ENCODE peak calls at places on chromosomes 16 and 17, in ten cellular contexts. C, S, B, L, U, T, K, N, M and X are unnamed samples.

GRCh38 chr17:44906987-44907681 is 7.9 kb upstream of the EFTUD2 start:
- DNase-seq in C (no peak), S (no peak), B (no peak), L (no peak), U (no peak), T (no peak), K (no peak), N (no peak), M (peak; percentile 12), X (no peak)

GRCh38 chr17:81401727-81402529 is 6.7 kb downstream of the BAHCC1 start:
- DNase-seq in C (peak; percentile 63), S (peak; percentile 41), B (peak; percentile 51), L (no peak), U (peak; percentile 61), T (no peak), K (peak; percentile 80), N (peak; percentile 64), M (no peak), X (peak; percentile 53)

GRCh38 chr16:49854227-49855203 is 1.4 kb downstream of the ZNF423 start:
- DNase-seq in C (peak; percentile 43), S (peak; percentile 25), B (no peak), L (no peak), U (peak; percentile 53), T (no peak), K (no peak), N (peak; percentile 70), M (no peak), X (peak; percentile 4)

GRCh38 chr17:61000911-61001310 is 323.3 kb downstream of the BCAS3 start:
- DNase-seq in C (peak; percentile 53), S (no peak), B (peak; percentile 48), L (no peak), U (no peak), T (no peak), K (no peak), N (peak; percentile 12), M (no peak), X (no peak)

GRCh38 chr17:265726-266125 is 84.3 kb upstream of the DOC2B start:
- DNase-seq in C (no peak), S (no peak), B (no peak), L (no peak), U (peak; percentile 33), T (no peak), K (no peak), N (no peak), M (peak; percentile 12), X (no peak)

GRCh38 chr17:43936434-43936833 is 5.8 kb downstream of the PPY start:
- DNase-seq in C (peak; percentile 14), S (no peak), B (peak; percentile 41), L (no peak), U (no peak), T (peak; percentile 76), K (no peak), N (no peak), M (no peak), X (no peak)

GRCh38 chr17:78337244-78338109 is 22.4 kb downstream of the SOCS3 start:
- DNase-seq in C (peak; percentile 79), S (no peak), B (peak; percentile 87), L (peak; percentile 66), U (no peak), T (no peak), K (peak; percentile 85), N (no peak), M (no peak), X (no peak)

GRCh38 chr17:78736526-78737079 is 45.5 kb downstream of the CYTH1 start:
- DNase-seq in C (no peak), S (peak; percentile 79), B (no peak), L (peak; percentile 57), U (peak; percentile 79), T (peak; percentile 85), K (peak; percentile 59), N (peak; percentile 48), M (peak; percentile 68), X (peak; percentile 74)

GRCh38 chr17:32929288-32929574 is 1.3 kb downstream of the TMEM98 start:
- DNase-seq in C (peak; percentile 18), S (no peak), B (peak; percentile 16), L (no peak), U (no peak), T (no peak), K (no peak), N (peak; percentile 56), M (no peak), X (no peak)

DNA sequence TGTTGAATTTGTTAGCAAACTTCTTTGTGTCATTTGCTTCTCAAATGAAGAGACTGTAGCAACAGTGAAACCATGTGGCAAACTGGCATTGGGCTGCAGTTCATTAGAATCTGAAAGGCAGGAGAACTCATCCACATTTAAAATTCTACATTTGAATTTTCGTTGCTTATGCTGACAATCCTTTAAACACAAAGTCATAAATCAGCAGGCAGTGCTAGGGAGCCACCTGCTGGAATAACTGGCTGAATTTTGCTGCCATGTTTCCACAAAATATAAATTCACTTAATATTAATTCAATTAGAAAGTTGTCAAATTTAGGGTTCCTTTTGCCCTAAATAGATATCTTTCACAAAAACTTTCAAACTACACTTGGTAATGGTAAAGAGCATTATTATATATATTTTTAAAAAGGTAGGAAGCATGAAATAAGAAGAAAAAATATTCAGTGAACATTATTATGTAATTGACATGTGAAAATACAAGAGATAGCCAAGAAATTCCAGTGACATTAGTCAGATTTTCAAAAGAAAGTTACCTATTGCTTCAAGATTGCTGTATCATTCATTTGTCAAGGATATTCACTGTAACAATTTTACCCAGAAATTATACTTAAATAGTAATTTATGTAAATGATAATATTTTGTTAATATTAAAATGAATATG is 350.1 kb downstream of the KIF2B start:
- DNase-seq in C (no peak), S (no peak), B (peak; percentile 0), L (no peak), U (no peak), T (peak; percentile 52), K (no peak), N (peak; percentile 30), M (no peak), X (peak; percentile 24)
- TF ChIP-seq CTCF in C (peak; percentile 36), S (no peak), B (peak; percentile 23), L (no peak), U (peak; percentile 49), T (peak; percentile 88), K (no peak), N (peak; percentile 48), M (no peak), X (no peak)

DNA sequence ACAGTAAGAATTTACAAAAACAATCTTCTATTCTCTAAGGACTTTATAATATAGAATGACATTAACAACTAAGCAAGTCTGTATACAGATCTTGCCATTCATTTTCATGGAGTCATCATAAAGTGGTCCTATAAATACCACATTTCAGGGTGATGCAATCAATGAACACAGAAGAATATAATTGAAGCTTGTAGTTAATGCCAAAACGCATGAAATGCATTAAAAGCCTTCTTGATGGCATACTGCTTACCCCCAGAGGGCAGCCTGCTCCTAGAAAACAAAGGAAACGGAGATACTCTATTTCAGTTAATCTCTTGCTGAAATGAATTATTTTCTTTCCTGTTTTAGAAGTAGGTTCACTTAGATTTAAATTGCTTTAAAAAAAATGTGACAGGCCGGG is 45.2 kb upstream of the STAC2 start:
- DNase-seq in C (peak; percentile 38), S (peak; percentile 39), B (peak; percentile 92), L (no peak), U (no peak), T (no peak), K (no peak), N (no peak), M (no peak), X (peak; percentile 29)
- TF ChIP-seq CTCF in C (peak; percentile 76), S (peak; percentile 11), B (peak; percentile 81), L (no peak), U (peak; percentile 53), T (peak; percentile 61), K (peak; percentile 21), N (peak; percentile 63), M (no peak), X (no peak)

GRCh38 chr16:85348065-85348840 is 236.0 kb upstream of the CIBAR2 start:
- DNase-seq in C (no peak), S (no peak), B (no peak), L (no peak), U (no peak), T (no peak), K (no peak), N (no peak), M (no peak), X (no peak)

GRCh38 chr16:85345129-85345639 is 232.9 kb upstream of the CIBAR2 start:
- DNase-seq in C (no peak), S (no peak), B (no peak), L (no peak), U (no peak), T (no peak), K (no peak), N (no peak), M (no peak), X (no peak)

GRCh38 chr16:85346404-85347212 is 234.3 kb upstream of the CIBAR2 start:
- DNase-seq in C (no peak), S (no peak), B (no peak), L (no peak), U (no peak), T (no peak), K (no peak), N (no peak), M (no peak), X (no peak)

GRCh38 chr16:85348921-85349334 is 236.7 kb upstream of the CIBAR2 start:
- DNase-seq in C (no peak), S (no peak), B (no peak), L (no peak), U (no peak), T (no peak), K (no peak), N (no peak), M (no peak), X (no peak)

DNA sequence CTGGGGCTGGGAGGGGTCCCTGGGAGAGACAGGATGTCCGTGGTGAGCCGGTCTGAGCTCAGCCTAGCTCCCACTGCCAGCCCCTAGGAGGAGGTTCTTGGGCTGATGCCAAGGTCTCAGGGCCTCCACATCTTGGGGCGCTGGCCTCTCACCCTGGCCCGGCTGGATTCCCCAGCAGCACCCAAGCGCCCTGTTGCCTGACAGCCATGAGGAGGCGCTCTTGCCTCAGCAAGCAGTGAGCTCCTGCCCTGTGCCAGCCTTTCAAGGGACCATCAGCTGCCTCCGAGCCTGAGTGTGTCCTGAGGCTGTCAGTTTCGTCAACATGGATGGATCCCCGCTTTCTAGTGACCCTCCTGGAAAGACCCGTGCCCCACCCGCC is 234.9 kb upstream of the CIBAR2 start:
- DNase-seq in C (no peak), S (no peak), B (no peak), L (no peak), U (no peak), T (no peak), K (no peak), N (peak; percentile 34), M (no peak), X (peak; percentile 23)
- TF ChIP-seq CTCF in C (peak; percentile 23), S (no peak), B (peak; percentile 42), L (no peak), U (peak; percentile 35), T (peak; percentile 64), K (no peak), N (peak; percentile 47), M (no peak), X (no peak)

GRCh38 chr16:21614896-21615295 is 15.5 kb downstream of the METTL9 start:
- DNase-seq in C (no peak), S (no peak), B (no peak), L (no peak), U (no peak), T (no peak), K (no peak), N (no peak), M (no peak), X (no peak)
- TF ChIP-seq CTCF in C (no peak), S (no peak), B (no peak), L (no peak), U (peak; percentile 12), T (peak; percentile 27), K (no peak), N (no peak), M (no peak), X (no peak)